ENCODE peak calls at places on chromosomes 1 and 21, in six cellular contexts. F is MV-4-11; L is activated gamma-delta T cell treated with Interleukin-2 at 50 U/mL for 16 hours; V is PC-3; O is stimulated activated CD8-positive, alpha-beta memory T cell treated with anti-CD3 and anti-CD28 coated beads, Interleukin-7, amount 100 ng/mL, for 1 hour; D is KBM-7. S is an unnamed sample.

GRCh38 chr1:165629848-165630628 is 996 bp upstream of the MGST3 start:
- DNase-seq in F (no peak), L (no peak), V (no peak), O (no peak), D (no peak), S (no peak)

GRCh38 chr1:229370601-229371021 is 27.8 kb upstream of the CCSAP start:
- DNase-seq in F (peak), L (no peak), V (no peak), O (no peak), D (peak), S (no peak)

GRCh38 chr1:183580281-183580682 is 10.0 kb downstream of the NCF2 start:
- DNase-seq in F (peak), L (no peak), V (peak), O (no peak), D (peak), S (no peak)

GRCh38 chr1:108540977-108541376 is 18.9 kb upstream of the EEIG2 start:
- DNase-seq in F (no peak), L (no peak), V (no peak), O (no peak), D (no peak), S (no peak)

GRCh38 chr1:15476927-15477326 is 1.0 kb downstream of the CELA2B start:
- DNase-seq in F (no peak), L (no peak), V (no peak), O (no peak), D (no peak), S (no peak)

GRCh38 chr1:41599912-41600311 is 115.4 kb upstream of the EDN2 start:
- DNase-seq in F (peak), L (no peak), V (peak), O (no peak), D (peak), S (no peak)

GRCh38 chr1:92886886-92887419 is 55.1 kb downstream of the RPL5 start:
- DNase-seq in F (no peak), L (no peak), V (peak), O (no peak), D (no peak), S (no peak)

GRCh38 chr1:93668121-93668520 is 13.5 kb downstream of the BCAR3 start:
- DNase-seq in F (no peak), L (no peak), V (no peak), O (no peak), D (no peak), S (no peak)

GRCh38 chr1:92493139-92493538 is 6.4 kb upstream of the GFI1 start:
- DNase-seq in F (no peak), L (no peak), V (no peak), O (no peak), D (no peak), S (no peak)

GRCh38 chr21:28445081-28445830 is 547.4 kb downstream of the LTN1 start:
- DNase-seq in F (no peak), L (no peak), V (peak), O (no peak), D (no peak), S (peak)

GRCh38 chr1:166511754-166512153 is 327.5 kb upstream of the POGK start:
- DNase-seq in F (peak), L (no peak), V (peak), O (no peak), D (no peak), S (peak)

GRCh38 chr1:221543529-221544120 is 198.3 kb downstream of the DUSP10 start:
- DNase-seq in F (peak), L (no peak), V (peak), O (no peak), D (peak), S (peak)

GRCh38 chr1:173878251-173878650 is 10.1 kb downstream of the ZBTB37 start:
- DNase-seq in F (no peak), L (no peak), V (no peak), O (no peak), D (no peak), S (no peak)

GRCh38 chr1:83889707-83890106 is 109.2 kb downstream of the TTLL7 start:
- DNase-seq in F (no peak), L (no peak), V (peak), O (no peak), D (no peak), S (no peak)

GRCh38 chr21:35265170-35265877 is 216.2 kb upstream of the RUNX1 start:
- DNase-seq in F (no peak), L (no peak), V (peak), O (no peak), D (no peak), S (peak)

GRCh38 chr1:70459502-70460225 is 48.6 kb downstream of the CTH start:
- DNase-seq in F (peak), L (no peak), V (peak), O (no peak), D (peak), S (peak)

GRCh38 chr1:176682830-176683229 is 219.9 kb downstream of the PAPPA2 start:
- DNase-seq in F (no peak), L (no peak), V (no peak), O (no peak), D (no peak), S (no peak)

GRCh38 chr1:199857103-199857502 is 170.4 kb upstream of the NR5A2 start:
- DNase-seq in F (peak), L (no peak), V (no peak), O (no peak), D (peak), S (no peak)

GRCh38 chr21:41369105-41369914 is 7.5 kb downstream of the MX2 start:
- DNase-seq in F (peak), L (peak), V (no peak), O (no peak), D (peak), S (no peak)

GRCh38 chr1:155698382-155699038 is 9.6 kb downstream of the DAP3 start:
- DNase-seq in F (no peak), L (no peak), V (peak), O (no peak), D (no peak), S (peak)

GRCh38 chr1:75588779-75589475 is 22.0 kb downstream of the SLC44A5 start:
- DNase-seq in F (no peak), L (no peak), V (peak), O (no peak), D (no peak), S (no peak)

GRCh38 chr1:204213668-204214662 is at the start of gene GOLT1A:
- DNase-seq in F (peak), L (peak), V (peak), O (peak), D (peak), S (peak)

GRCh38 chr1:215076312-215076711 is 6.2 kb upstream of the KCNK2 start:
- DNase-seq in F (peak), L (no peak), V (peak), O (no peak), D (peak), S (peak)

GRCh38 chr1:35691571-35692220 is 27.0 kb downstream of the C1orf216 start:
- DNase-seq in F (no peak), L (no peak), V (no peak), O (no peak), D (no peak), S (no peak)

GRCh38 chr1:174160109-174160473 is 771 bp downstream of the RABGAP1L start:
- DNase-seq in F (peak), L (peak), V (peak), O (no peak), D (no peak), S (peak)

GRCh38 chr1:65247419-65248359 is 61.7 kb upstream of the DNAJC6 start:
- DNase-seq in F (no peak), L (no peak), V (peak), O (no peak), D (no peak), S (peak)

GRCh38 chr1:159953866-159954515 is at the start of gene SLAMF9:
- DNase-seq in F (peak), L (no peak), V (peak), O (no peak), D (no peak), S (peak)

GRCh38 chr1:247115545-247115944 is 11.4 kb upstream of the ZNF669 start:
- DNase-seq in F (no peak), L (no peak), V (no peak), O (no peak), D (no peak), S (no peak)

GRCh38 chr1:158055854-158056253 is 62.4 kb downstream of the KIRREL1 start:
- DNase-seq in F (no peak), L (no peak), V (peak), O (no peak), D (peak), S (no peak)

GRCh38 chr1:178055779-178056471 is 38.0 kb upstream of the RASAL2 start:
- DNase-seq in F (peak), L (no peak), V (peak), O (no peak), D (peak), S (no peak)

GRCh38 chr1:160662888-160663287 is 16.0 kb upstream of the SLAMF1 start:
- DNase-seq in F (peak), L (no peak), V (no peak), O (no peak), D (peak), S (no peak)

GRCh38 chr1:226687476-226687875 is 51.6 kb downstream of the ITPKB start:
- DNase-seq in F (peak), L (peak), V (no peak), O (peak), D (no peak), S (no peak)

GRCh38 chr1:224641030-224641429 is 24.9 kb downstream of the CNIH3 start:
- DNase-seq in F (no peak), L (no peak), V (peak), O (no peak), D (no peak), S (no peak)

GRCh38 chr21:42527489-42528158 is 14.0 kb downstream of the SLC37A1 start:
- DNase-seq in F (peak), L (peak), V (no peak), O (peak), D (peak), S (no peak)

S was measured in mammary epithelial cell.